ENCODE peak calls at places on chromosomes 6 and 20, in seven cellular contexts. One of them, this sample, is unnamed.

GRCh38 chr20:6122873-6123649 is at the start of gene FERMT1:
- DNase-seq in PC-3: peak; percentile 96
- DNase-seq in body of pancreas: peak; percentile 68
- DNase-seq in HFF-Myc: peak; percentile 45
- DNase-seq in fibroblast of pulmonary artery: peak; percentile 58
- DNase-seq in GM06990: peak; percentile 57
- DNase-seq in ovary: peak; percentile 75
- DNase-seq in this sample: no peak

GRCh38 chr20:17066955-17067354 is 159.9 kb upstream of the PCSK2 start:
- DNase-seq in PC-3: no peak
- DNase-seq in fibroblast of pulmonary artery: no peak
- DNase-seq in HFF-Myc: no peak
- DNase-seq in GM06990: no peak
- DNase-seq in ovary: no peak
- DNase-seq in body of pancreas: no peak
- DNase-seq in this sample: no peak

GRCh38 chr20:41563087-41563486 is 55.1 kb downstream of the CHD6 start:
- DNase-seq in GM06990: no peak
- DNase-seq in fibroblast of pulmonary artery: no peak
- DNase-seq in HFF-Myc: no peak
- DNase-seq in body of pancreas: no peak
- DNase-seq in ovary: no peak
- DNase-seq in PC-3: no peak
- DNase-seq in this sample: no peak

GRCh38 chr6:36724514-36725385 is 27.1 kb downstream of the RAB44 start:
- DNase-seq in ovary: peak; percentile 76
- DNase-seq in HFF-Myc: peak; percentile 27
- DNase-seq in fibroblast of pulmonary artery: peak; percentile 78
- DNase-seq in PC-3: peak; percentile 86
- DNase-seq in GM06990: no peak
- DNase-seq in body of pancreas: peak; percentile 87
- DNase-seq in this sample: peak; percentile 21

GRCh38 chr6:150978631-150979030 is 113.1 kb downstream of the MTHFD1L start:
- DNase-seq in PC-3: no peak
- DNase-seq in ovary: no peak
- DNase-seq in HFF-Myc: no peak
- DNase-seq in body of pancreas: no peak
- DNase-seq in GM06990: no peak
- DNase-seq in fibroblast of pulmonary artery: no peak
- DNase-seq in this sample: no peak

GRCh38 chr20:21326700-21327099 is 23.6 kb downstream of the XRN2 start:
- DNase-seq in GM06990: no peak
- DNase-seq in ovary: no peak
- DNase-seq in PC-3: no peak
- DNase-seq in fibroblast of pulmonary artery: no peak
- DNase-seq in HFF-Myc: no peak
- DNase-seq in body of pancreas: no peak
- DNase-seq in this sample: no peak

GRCh38 chr6:45591816-45592359 is 214.2 kb upstream of the SUPT3H start:
- DNase-seq in PC-3: no peak
- DNase-seq in GM06990: no peak
- DNase-seq in HFF-Myc: no peak
- DNase-seq in body of pancreas: no peak
- DNase-seq in ovary: no peak
- DNase-seq in fibroblast of pulmonary artery: no peak
- DNase-seq in this sample: no peak

GRCh38 chr6:14716499-14717146 is 529.2 kb upstream of the JARID2 start:
- DNase-seq in GM06990: no peak
- DNase-seq in HFF-Myc: no peak
- DNase-seq in PC-3: no peak
- DNase-seq in fibroblast of pulmonary artery: no peak
- DNase-seq in body of pancreas: no peak
- DNase-seq in ovary: no peak
- DNase-seq in this sample: no peak

GRCh38 chr6:160030103-160030502 is 61.2 kb downstream of the IGF2R start:
- DNase-seq in PC-3: peak; percentile 91
- DNase-seq in ovary: peak; percentile 93
- DNase-seq in fibroblast of pulmonary artery: peak; percentile 96
- DNase-seq in HFF-Myc: peak; percentile 92
- DNase-seq in body of pancreas: peak; percentile 86
- DNase-seq in GM06990: no peak
- DNase-seq in this sample: peak; percentile 84

GRCh38 chr6:120026791-120027190 is 677.2 kb upstream of the MAN1A1 start:
- DNase-seq in ovary: no peak
- DNase-seq in GM06990: no peak
- DNase-seq in fibroblast of pulmonary artery: no peak
- DNase-seq in PC-3: no peak
- DNase-seq in body of pancreas: no peak
- DNase-seq in HFF-Myc: no peak
- DNase-seq in this sample: no peak

GRCh38 chr6:15627829-15628228 is 35.0 kb downstream of the DTNBP1 start:
- DNase-seq in GM06990: no peak
- DNase-seq in ovary: no peak
- DNase-seq in HFF-Myc: no peak
- DNase-seq in fibroblast of pulmonary artery: peak; percentile 36
- DNase-seq in PC-3: no peak
- DNase-seq in body of pancreas: no peak
- DNase-seq in this sample: no peak

GRCh38 chr6:73481969-73482368 is 20.4 kb downstream of the MTO1 start:
- DNase-seq in PC-3: no peak
- DNase-seq in body of pancreas: no peak
- DNase-seq in ovary: no peak
- DNase-seq in GM06990: no peak
- DNase-seq in fibroblast of pulmonary artery: no peak
- DNase-seq in HFF-Myc: no peak
- DNase-seq in this sample: no peak

GRCh38 chr20:56928007-56928406 is 298.9 kb downstream of the TFAP2C start:
- DNase-seq in fibroblast of pulmonary artery: no peak
- DNase-seq in ovary: no peak
- DNase-seq in body of pancreas: no peak
- DNase-seq in GM06990: no peak
- DNase-seq in HFF-Myc: no peak
- DNase-seq in PC-3: no peak
- DNase-seq in this sample: no peak

GRCh38 chr6:51618563-51618962 is 468.9 kb downstream of the PKHD1 start:
- DNase-seq in PC-3: peak; percentile 46
- DNase-seq in GM06990: no peak
- DNase-seq in ovary: no peak
- DNase-seq in HFF-Myc: no peak
- DNase-seq in body of pancreas: no peak
- DNase-seq in fibroblast of pulmonary artery: no peak
- DNase-seq in this sample: no peak

GRCh38 chr6:13480631-13481501 is 6.5 kb downstream of the GFOD1 start:
- DNase-seq in PC-3: peak; percentile 57
- DNase-seq in GM06990: no peak
- DNase-seq in ovary: no peak
- DNase-seq in fibroblast of pulmonary artery: no peak
- DNase-seq in body of pancreas: no peak
- DNase-seq in HFF-Myc: no peak
- DNase-seq in this sample: no peak

DNA sequence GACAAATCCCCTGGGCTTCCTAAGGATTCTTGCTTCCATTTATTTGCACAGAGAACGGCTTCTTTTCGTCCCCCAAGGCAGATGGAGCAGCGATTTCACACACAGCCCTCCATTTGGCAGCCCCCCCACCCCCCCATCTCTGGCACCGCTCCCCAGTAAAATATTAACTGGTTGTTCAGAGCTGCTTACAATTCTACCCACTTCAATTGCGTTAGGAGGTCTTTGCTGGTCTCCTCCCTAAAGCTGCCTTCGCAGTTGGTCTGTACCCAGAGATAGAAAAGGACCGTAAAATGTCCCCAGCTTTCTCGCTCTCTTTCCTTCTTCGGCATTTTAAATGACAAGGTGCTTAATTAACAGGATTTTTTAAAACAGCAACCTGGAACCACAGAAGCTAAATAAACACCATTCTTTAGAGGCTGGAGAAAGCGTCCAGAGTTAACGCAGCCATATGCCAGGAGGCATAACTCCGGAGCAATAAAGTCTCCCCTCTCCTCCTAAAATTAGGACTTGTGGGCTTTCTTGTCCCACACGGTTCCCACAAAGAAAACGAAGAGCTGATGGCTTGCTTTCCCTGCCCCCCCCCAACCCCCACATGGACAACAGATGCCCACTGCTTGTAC is 1.7 kb upstream of the ZMYND8 start:
- DNase-seq in PC-3: no peak
- DNase-seq in ovary: no peak
- DNase-seq in HFF-Myc: no peak
- DNase-seq in GM06990: no peak
- DNase-seq in body of pancreas: no peak
- DNase-seq in fibroblast of pulmonary artery: no peak
- DNase-seq in this sample: no peak
- TF ChIP-seq CTCF in PC-3: no peak
- TF ChIP-seq CTCF in ovary: no peak
- TF ChIP-seq CTCF in HFF-Myc: no peak
- TF ChIP-seq CTCF in GM06990: no peak
- TF ChIP-seq CTCF in body of pancreas: no peak
- TF ChIP-seq CTCF in fibroblast of pulmonary artery: no peak
- TF ChIP-seq CTCF in this sample: no peak

GRCh38 chr6:10531513-10531912 is 10.4 kb downstream of the GCNT2 start:
- DNase-seq in body of pancreas: no peak
- DNase-seq in fibroblast of pulmonary artery: no peak
- DNase-seq in HFF-Myc: no peak
- DNase-seq in GM06990: peak; percentile 59
- DNase-seq in ovary: no peak
- DNase-seq in PC-3: no peak
- DNase-seq in this sample: no peak

GRCh38 chr6:10531942-10532341 is 10.8 kb downstream of the GCNT2 start:
- DNase-seq in HFF-Myc: no peak
- DNase-seq in ovary: no peak
- DNase-seq in body of pancreas: no peak
- DNase-seq in PC-3: no peak
- DNase-seq in fibroblast of pulmonary artery: no peak
- DNase-seq in GM06990: peak; percentile 39
- DNase-seq in this sample: no peak

GRCh38 chr6:10529231-10529801 is 8.2 kb downstream of the GCNT2 start:
- DNase-seq in body of pancreas: peak; percentile 57
- DNase-seq in PC-3: peak; percentile 60
- DNase-seq in HFF-Myc: no peak
- DNase-seq in GM06990: no peak
- DNase-seq in fibroblast of pulmonary artery: no peak
- DNase-seq in ovary: no peak
- DNase-seq in this sample: no peak

GRCh38 chr6:10526156-10526555 is 5.0 kb downstream of the GCNT2 start:
- DNase-seq in HFF-Myc: no peak
- DNase-seq in PC-3: peak; percentile 7
- DNase-seq in fibroblast of pulmonary artery: no peak
- DNase-seq in GM06990: no peak
- DNase-seq in ovary: no peak
- DNase-seq in body of pancreas: no peak
- DNase-seq in this sample: no peak

DNA sequence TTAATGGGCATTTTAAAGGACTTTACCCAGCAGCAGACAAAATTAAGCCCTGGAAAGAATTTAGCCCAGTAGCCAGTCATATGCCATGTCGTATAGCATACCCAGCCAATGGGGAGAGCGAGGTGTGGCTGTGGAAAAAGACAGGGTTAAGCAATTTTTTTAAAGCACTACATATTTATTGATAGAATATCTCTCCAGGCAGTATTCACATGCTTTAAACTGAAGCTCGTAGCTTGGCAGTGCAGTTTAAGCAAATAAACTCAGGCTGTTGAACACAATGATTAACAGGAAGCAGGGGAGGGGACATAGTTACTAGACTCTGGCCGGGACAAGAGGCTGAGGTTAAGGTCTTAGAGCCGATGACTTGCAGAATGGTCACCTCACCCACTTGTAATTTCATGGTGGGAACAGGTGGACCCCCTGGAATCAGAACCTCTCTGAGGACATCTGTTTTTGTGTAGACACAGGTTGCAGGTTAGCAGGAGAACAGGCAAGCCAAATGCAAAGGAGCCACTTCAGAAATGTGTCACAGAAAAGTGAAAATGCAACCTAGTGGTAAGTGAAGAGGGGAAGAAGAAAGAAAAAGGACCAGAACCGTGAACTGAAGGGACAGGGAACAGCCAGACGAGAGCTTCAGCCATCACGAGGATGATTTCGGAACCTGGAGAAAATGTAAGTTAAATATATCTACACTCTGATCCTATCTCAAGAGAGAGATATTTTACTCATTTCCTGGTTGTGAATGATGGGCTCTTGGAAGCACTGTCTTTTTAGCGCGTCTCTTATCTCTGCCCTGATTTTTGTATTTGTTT is 7.2 kb downstream of the GCNT2 start:
- DNase-seq in fibroblast of pulmonary artery: no peak
- DNase-seq in ovary: no peak
- DNase-seq in GM06990: peak; percentile 54
- DNase-seq in HFF-Myc: no peak
- DNase-seq in body of pancreas: peak; percentile 62
- DNase-seq in PC-3: peak; percentile 88
- DNase-seq in this sample: no peak
- H3K4me3 ChIP-seq in fibroblast of pulmonary artery: no peak overlapping the region
- H3K4me3 ChIP-seq in ovary: peak overlapping the region; percentile 8
- H3K4me3 ChIP-seq in GM06990: peak overlapping the region; percentile 79
- H3K4me3 ChIP-seq in HFF-Myc: no peak overlapping the region
- H3K4me3 ChIP-seq in body of pancreas: peak overlapping the region; percentile 20
- H3K4me3 ChIP-seq in PC-3: peak overlapping the region; percentile 81
- H3K4me3 ChIP-seq in this sample: no peak overlapping the region

DNA sequence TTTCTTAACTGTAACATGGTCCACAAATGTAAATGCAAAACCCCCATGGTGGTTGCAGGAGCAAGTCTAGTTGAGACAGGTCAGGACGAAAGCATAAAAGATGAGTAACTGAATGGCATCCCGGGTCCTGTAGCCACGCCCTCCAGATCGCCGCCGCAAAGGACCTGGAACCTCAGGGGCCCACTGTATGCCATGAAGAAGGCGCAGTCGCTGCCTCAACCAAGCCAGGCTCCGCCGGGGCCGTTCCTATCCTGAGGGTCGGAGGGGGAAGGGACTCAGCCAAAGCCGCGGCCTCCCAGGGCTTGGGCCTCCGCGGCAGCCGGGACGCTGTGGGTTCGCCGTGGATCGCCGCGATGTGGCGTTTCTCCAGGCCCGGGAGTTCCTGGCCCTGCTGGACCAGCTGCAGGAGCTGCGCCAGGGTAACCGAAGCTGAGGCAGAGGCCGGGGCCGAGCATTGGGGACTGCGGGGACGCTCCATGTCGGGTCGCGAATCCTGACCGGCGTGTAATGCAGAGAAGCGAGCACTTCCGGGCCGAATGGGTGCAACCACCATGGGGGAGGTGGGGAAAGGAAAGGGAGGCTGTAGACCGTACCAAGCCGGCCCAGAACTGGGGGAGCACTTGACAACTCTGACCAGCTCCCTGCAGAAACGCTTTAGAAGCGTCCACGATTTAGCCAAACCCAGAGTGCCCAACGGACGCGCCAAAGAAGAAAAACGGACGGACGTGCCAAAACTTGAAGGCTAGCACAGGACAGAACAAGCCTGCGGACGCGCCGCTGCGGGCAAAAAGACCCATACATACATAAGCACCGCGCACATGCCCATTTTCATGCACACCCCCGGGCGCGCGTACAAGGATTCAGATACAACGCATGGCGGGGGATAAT is 11.1 kb downstream of the RPL7L1 start:
- DNase-seq in fibroblast of pulmonary artery: peak; percentile 98
- DNase-seq in body of pancreas: peak; percentile 91
- DNase-seq in HFF-Myc: peak; percentile 95
- DNase-seq in ovary: peak; percentile 92
- DNase-seq in PC-3: peak; percentile 95
- DNase-seq in GM06990: peak; percentile 92
- DNase-seq in this sample: peak; percentile 94
- TF ChIP-seq CTCF in fibroblast of pulmonary artery: no peak
- TF ChIP-seq CTCF in body of pancreas: no peak
- TF ChIP-seq CTCF in HFF-Myc: no peak
- TF ChIP-seq CTCF in ovary: no peak
- TF ChIP-seq CTCF in PC-3: no peak
- TF ChIP-seq CTCF in GM06990: no peak
- TF ChIP-seq CTCF in this sample: no peak

GRCh38 chr6:1263039-1263849 is 48.7 kb upstream of the FOXQ1 start:
- DNase-seq in fibroblast of pulmonary artery: no peak
- DNase-seq in body of pancreas: no peak
- DNase-seq in GM06990: no peak
- DNase-seq in ovary: no peak
- DNase-seq in HFF-Myc: no peak
- DNase-seq in PC-3: peak; percentile 34
- DNase-seq in this sample: peak; percentile 71
- H3K4me3 ChIP-seq in fibroblast of pulmonary artery: no peak overlapping the region
- H3K4me3 ChIP-seq in body of pancreas: no peak overlapping the region
- H3K4me3 ChIP-seq in GM06990: no peak overlapping the region
- H3K4me3 ChIP-seq in ovary: no peak overlapping the region
- H3K4me3 ChIP-seq in HFF-Myc: no peak overlapping the region
- H3K4me3 ChIP-seq in PC-3: no peak overlapping the region
- H3K4me3 ChIP-seq in this sample: no peak overlapping the region

This sample was measured in AG09309.